ENCODE peak calls at places on chromosome 15, in four cellular contexts. One of them, this sample, is unnamed.

GRCh38 chr15:29612701-29613100 is 209.6 kb downstream of the TJP1 start:
- DNase-seq in fibroblast of the aortic adventitia: peak
- DNase-seq in heart left ventricle: no peak
- DNase-seq in fibroblast of pulmonary artery: peak
- DNase-seq in this sample: no peak

GRCh38 chr15:61099030-61099800 is 129.9 kb downstream of the RORA start:
- DNase-seq in fibroblast of pulmonary artery: no peak
- DNase-seq in heart left ventricle: no peak
- DNase-seq in fibroblast of the aortic adventitia: no peak
- DNase-seq in this sample: peak

GRCh38 chr15:99433026-99433756 is 132.6 kb upstream of the MEF2A start:
- DNase-seq in fibroblast of the aortic adventitia: peak
- DNase-seq in fibroblast of pulmonary artery: peak
- DNase-seq in heart left ventricle: peak
- DNase-seq in this sample: no peak

GRCh38 chr15:70976856-70977255 is 84.2 kb downstream of the LRRC49 start:
- DNase-seq in heart left ventricle: no peak
- DNase-seq in fibroblast of pulmonary artery: peak
- DNase-seq in fibroblast of the aortic adventitia: peak
- DNase-seq in this sample: no peak

GRCh38 chr15:70720228-70721016 is 42.9 kb downstream of the UACA start:
- DNase-seq in fibroblast of pulmonary artery: no peak
- DNase-seq in heart left ventricle: no peak
- DNase-seq in fibroblast of the aortic adventitia: no peak
- DNase-seq in this sample: no peak

GRCh38 chr15:87713405-87713995 is 543.0 kb downstream of the NTRK3 start:
- DNase-seq in fibroblast of the aortic adventitia: no peak
- DNase-seq in fibroblast of pulmonary artery: no peak
- DNase-seq in heart left ventricle: no peak
- DNase-seq in this sample: no peak

GRCh38 chr15:70264014-70264492 is 166.3 kb upstream of the TLE3 start:
- DNase-seq in fibroblast of the aortic adventitia: peak
- DNase-seq in heart left ventricle: no peak
- DNase-seq in fibroblast of pulmonary artery: no peak
- DNase-seq in this sample: no peak

GRCh38 chr15:101067660-101068522 is 148.7 kb downstream of the LRRK1 start:
- DNase-seq in fibroblast of pulmonary artery: no peak
- DNase-seq in heart left ventricle: no peak
- DNase-seq in fibroblast of the aortic adventitia: no peak
- DNase-seq in this sample: no peak

GRCh38 chr15:90871716-90872480 is 3.5 kb downstream of the FURIN start:
- DNase-seq in fibroblast of pulmonary artery: no peak
- DNase-seq in heart left ventricle: no peak
- DNase-seq in fibroblast of the aortic adventitia: no peak
- DNase-seq in this sample: no peak

GRCh38 chr15:80669599-80670273 is 25.4 kb upstream of the ABHD17C start:
- DNase-seq in fibroblast of the aortic adventitia: peak
- DNase-seq in heart left ventricle: no peak
- DNase-seq in fibroblast of pulmonary artery: peak
- DNase-seq in this sample: no peak

GRCh38 chr15:68053001-68053400 is 1.1 kb upstream of the PIAS1 start:
- DNase-seq in fibroblast of pulmonary artery: no peak
- DNase-seq in heart left ventricle: no peak
- DNase-seq in fibroblast of the aortic adventitia: no peak
- DNase-seq in this sample: no peak

GRCh38 chr15:37891754-37892368 is 42.6 kb upstream of the TMCO5A start:
- DNase-seq in fibroblast of pulmonary artery: peak
- DNase-seq in heart left ventricle: no peak
- DNase-seq in fibroblast of the aortic adventitia: peak
- DNase-seq in this sample: no peak

GRCh38 chr15:90571063-90571541 is 41.4 kb downstream of the CRTC3 start:
- DNase-seq in fibroblast of pulmonary artery: no peak
- DNase-seq in fibroblast of the aortic adventitia: peak
- DNase-seq in heart left ventricle: peak
- DNase-seq in this sample: no peak

GRCh38 chr15:62059108-62059817 is 984 bp downstream of the VPS13C start:
- DNase-seq in heart left ventricle: no peak
- DNase-seq in fibroblast of pulmonary artery: peak
- DNase-seq in fibroblast of the aortic adventitia: peak
- DNase-seq in this sample: no peak

GRCh38 chr15:28917791-28918140 is 32.0 kb downstream of the APBA2 start:
- DNase-seq in fibroblast of the aortic adventitia: no peak
- DNase-seq in heart left ventricle: no peak
- DNase-seq in fibroblast of pulmonary artery: no peak
- DNase-seq in this sample: no peak

GRCh38 chr15:44199393-44199792 is 4.3 kb upstream of the FRMD5 start:
- DNase-seq in heart left ventricle: no peak
- DNase-seq in fibroblast of the aortic adventitia: no peak
- DNase-seq in fibroblast of pulmonary artery: no peak
- DNase-seq in this sample: no peak

GRCh38 chr15:80674245-80674614 is 20.9 kb upstream of the ABHD17C start:
- DNase-seq in fibroblast of pulmonary artery: peak
- DNase-seq in heart left ventricle: no peak
- DNase-seq in fibroblast of the aortic adventitia: peak
- DNase-seq in this sample: no peak

GRCh38 chr15:72532991-72533601 is 59.0 kb downstream of the ARIH1 start:
- DNase-seq in heart left ventricle: no peak
- DNase-seq in fibroblast of pulmonary artery: no peak
- DNase-seq in fibroblast of the aortic adventitia: no peak
- DNase-seq in this sample: no peak

GRCh38 chr15:81504170-81504905 is 130.3 kb upstream of the TMC3 start:
- DNase-seq in fibroblast of the aortic adventitia: peak
- DNase-seq in heart left ventricle: no peak
- DNase-seq in fibroblast of pulmonary artery: peak
- DNase-seq in this sample: no peak

GRCh38 chr15:68405426-68406250 is 26.3 kb downstream of the ITGA11 start:
- DNase-seq in fibroblast of pulmonary artery: no peak
- DNase-seq in heart left ventricle: no peak
- DNase-seq in fibroblast of the aortic adventitia: no peak
- DNase-seq in this sample: no peak

GRCh38 chr15:32649336-32649735 is 7.8 kb downstream of the SCG5 start:
- DNase-seq in fibroblast of the aortic adventitia: peak
- DNase-seq in fibroblast of pulmonary artery: peak
- DNase-seq in heart left ventricle: no peak
- DNase-seq in this sample: no peak

GRCh38 chr15:40042791-40043320 is 3.9 kb upstream of the SRP14 start:
- DNase-seq in fibroblast of pulmonary artery: no peak
- DNase-seq in fibroblast of the aortic adventitia: no peak
- DNase-seq in heart left ventricle: no peak
- DNase-seq in this sample: no peak

GRCh38 chr15:91522609-91523332 is 330.7 kb upstream of the SLCO3A1 start:
- DNase-seq in fibroblast of pulmonary artery: peak
- DNase-seq in fibroblast of the aortic adventitia: peak
- DNase-seq in heart left ventricle: no peak
- DNase-seq in this sample: no peak

GRCh38 chr15:92749172-92749571 is 93.6 kb upstream of the FAM174B start:
- DNase-seq in heart left ventricle: no peak
- DNase-seq in fibroblast of the aortic adventitia: no peak
- DNase-seq in fibroblast of pulmonary artery: no peak
- DNase-seq in this sample: no peak

GRCh38 chr15:49492834-49493233 is 69.8 kb downstream of the FGF7 start:
- DNase-seq in fibroblast of pulmonary artery: peak
- DNase-seq in fibroblast of the aortic adventitia: peak
- DNase-seq in heart left ventricle: no peak
- DNase-seq in this sample: peak

GRCh38 chr15:90104551-90104950 is 2.3 kb upstream of the IDH2 start:
- DNase-seq in heart left ventricle: no peak
- DNase-seq in fibroblast of the aortic adventitia: no peak
- DNase-seq in fibroblast of pulmonary artery: no peak
- DNase-seq in this sample: no peak

GRCh38 chr15:72472907-72473669 is 1.0 kb upstream of the ARIH1 start:
- DNase-seq in heart left ventricle: no peak
- DNase-seq in fibroblast of the aortic adventitia: peak
- DNase-seq in fibroblast of pulmonary artery: peak
- DNase-seq in this sample: peak

GRCh38 chr15:78322243-78322642 is 17.9 kb upstream of the CRABP1 start:
- DNase-seq in heart left ventricle: no peak
- DNase-seq in fibroblast of the aortic adventitia: no peak
- DNase-seq in fibroblast of pulmonary artery: peak
- DNase-seq in this sample: no peak

GRCh38 chr15:98896802-98897732 is 110.5 kb downstream of the PGPEP1L start:
- DNase-seq in fibroblast of pulmonary artery: peak
- DNase-seq in heart left ventricle: no peak
- DNase-seq in fibroblast of the aortic adventitia: peak
- DNase-seq in this sample: peak

GRCh38 chr15:52228928-52229327 is 37.7 kb upstream of the GNB5 start:
- DNase-seq in fibroblast of pulmonary artery: peak
- DNase-seq in fibroblast of the aortic adventitia: no peak
- DNase-seq in heart left ventricle: no peak
- DNase-seq in this sample: peak

GRCh38 chr15:88139936-88140335 is 116.6 kb downstream of the NTRK3 start:
- DNase-seq in heart left ventricle: no peak
- DNase-seq in fibroblast of the aortic adventitia: peak
- DNase-seq in fibroblast of pulmonary artery: no peak
- DNase-seq in this sample: no peak

GRCh38 chr15:80825361-80826030 is 46.3 kb downstream of the CEMIP start:
- DNase-seq in heart left ventricle: no peak
- DNase-seq in fibroblast of the aortic adventitia: peak
- DNase-seq in fibroblast of pulmonary artery: no peak
- DNase-seq in this sample: no peak

GRCh38 chr15:88627463-88627862 is 6.3 kb downstream of the AEN start:
- DNase-seq in fibroblast of the aortic adventitia: no peak
- DNase-seq in heart left ventricle: no peak
- DNase-seq in fibroblast of pulmonary artery: no peak
- DNase-seq in this sample: no peak

DNA sequence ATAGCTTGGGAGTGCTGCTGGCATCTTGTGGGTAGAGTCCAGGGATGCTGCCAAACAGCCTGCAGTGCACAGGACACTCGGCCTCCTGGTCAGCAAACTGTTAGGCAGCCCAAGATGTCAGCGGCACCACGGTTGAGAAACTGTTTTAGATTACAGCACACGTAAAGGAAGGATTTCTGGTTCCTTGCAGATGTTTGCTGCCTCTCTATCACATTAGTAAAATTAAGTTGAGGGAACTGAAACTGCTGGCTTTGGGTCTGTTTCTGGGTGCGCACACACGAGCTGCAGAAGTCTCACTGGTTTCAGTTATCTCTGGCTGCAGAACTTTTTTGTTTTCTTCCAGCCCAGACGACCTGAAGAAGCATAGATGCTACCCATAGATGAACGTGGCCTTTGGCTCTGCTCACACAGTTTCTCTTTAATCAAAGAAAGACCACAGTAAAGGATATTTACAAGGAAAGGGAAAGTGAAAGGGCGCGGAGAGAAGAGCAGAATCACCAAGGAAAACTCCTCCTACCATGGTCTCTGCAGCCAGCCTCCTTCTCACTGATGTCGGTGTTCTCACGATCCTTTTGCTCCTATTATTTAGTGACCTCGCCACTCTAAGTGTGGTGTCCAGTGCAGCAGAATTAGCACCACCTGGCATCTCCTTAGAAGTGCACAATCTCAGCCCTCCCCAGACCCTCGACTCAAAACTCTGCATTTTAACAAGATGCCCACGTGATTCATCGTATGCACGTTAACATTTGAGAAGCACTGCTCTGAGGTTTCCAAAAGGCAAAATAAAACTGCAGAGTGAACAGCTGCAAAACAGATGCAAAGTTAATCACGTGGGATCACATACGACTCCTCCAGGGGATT is 50.6 kb upstream of the AKAP13 start:
- DNase-seq in heart left ventricle: no peak
- DNase-seq in fibroblast of the aortic adventitia: peak
- DNase-seq in fibroblast of pulmonary artery: peak
- DNase-seq in this sample: no peak
- H3K4me3 ChIP-seq in heart left ventricle: peak
- H3K4me3 ChIP-seq in fibroblast of the aortic adventitia: peak
- H3K4me3 ChIP-seq in fibroblast of pulmonary artery: peak
- H3K4me3 ChIP-seq in this sample: peak

DNA sequence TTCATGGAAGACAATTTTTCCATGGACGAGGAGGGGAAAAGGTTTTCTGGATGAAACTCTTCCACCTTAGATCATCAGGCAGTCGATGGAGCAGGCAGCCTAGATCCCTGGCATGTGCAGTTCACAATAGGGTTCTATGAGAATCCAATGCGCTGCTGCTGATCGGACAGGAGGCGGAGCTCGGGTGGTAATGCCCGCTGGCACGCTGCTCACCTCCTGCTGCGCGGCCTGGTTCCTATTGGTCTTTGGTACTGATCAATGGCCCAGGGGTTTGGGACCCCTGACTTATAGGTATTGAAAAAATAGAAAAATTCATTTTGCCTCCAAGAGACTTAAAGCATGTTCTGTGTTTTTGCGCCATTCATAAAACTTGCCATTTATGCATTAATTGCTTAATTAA is 793.9 kb upstream of the NR2F2 start:
- DNase-seq in fibroblast of pulmonary artery: no peak
- DNase-seq in fibroblast of the aortic adventitia: no peak
- DNase-seq in heart left ventricle: no peak
- DNase-seq in this sample: no peak
- TF ChIP-seq CTCF in fibroblast of pulmonary artery: no peak
- TF ChIP-seq CTCF in fibroblast of the aortic adventitia: no peak
- TF ChIP-seq CTCF in heart left ventricle: no peak
- TF ChIP-seq CTCF in this sample: no peak

GRCh38 chr15:41258706-41259471 is 27.8 kb downstream of the CHP1 start:
- DNase-seq in fibroblast of the aortic adventitia: peak
- DNase-seq in heart left ventricle: no peak
- DNase-seq in fibroblast of pulmonary artery: peak
- DNase-seq in this sample: peak

GRCh38 chr15:41262571-41262970 is 31.5 kb downstream of the CHP1 start:
- DNase-seq in heart left ventricle: no peak
- DNase-seq in fibroblast of the aortic adventitia: no peak
- DNase-seq in fibroblast of pulmonary artery: no peak
- DNase-seq in this sample: no peak

GRCh38 chr15:41259546-41260189 is 28.6 kb downstream of the CHP1 start:
- DNase-seq in fibroblast of pulmonary artery: no peak
- DNase-seq in heart left ventricle: no peak
- DNase-seq in fibroblast of the aortic adventitia: no peak
- DNase-seq in this sample: no peak

GRCh38 chr15:41269887-41270286 is 38.8 kb downstream of the CHP1 start:
- DNase-seq in heart left ventricle: no peak
- DNase-seq in fibroblast of pulmonary artery: no peak
- DNase-seq in fibroblast of the aortic adventitia: no peak
- DNase-seq in this sample: no peak

GRCh38 chr15:41263891-41264351 is 32.9 kb downstream of the CHP1 start:
- DNase-seq in fibroblast of the aortic adventitia: peak
- DNase-seq in heart left ventricle: no peak
- DNase-seq in fibroblast of pulmonary artery: peak
- DNase-seq in this sample: no peak
- H3K4me3 ChIP-seq in fibroblast of the aortic adventitia: no peak
- H3K4me3 ChIP-seq in heart left ventricle: no peak
- H3K4me3 ChIP-seq in fibroblast of pulmonary artery: no peak
- H3K4me3 ChIP-seq in this sample: no peak

GRCh38 chr15:64045106-64045435 is 1.2 kb downstream of the DAPK2 start:
- DNase-seq in fibroblast of the aortic adventitia: no peak
- DNase-seq in fibroblast of pulmonary artery: no peak
- DNase-seq in heart left ventricle: peak
- DNase-seq in this sample: no peak

GRCh38 chr15:64045774-64046346 is 425 bp downstream of the DAPK2 start:
- DNase-seq in fibroblast of pulmonary artery: no peak
- DNase-seq in fibroblast of the aortic adventitia: no peak
- DNase-seq in heart left ventricle: peak
- DNase-seq in this sample: no peak

GRCh38 chr15:64044315-64045105 is 1.8 kb downstream of the DAPK2 start:
- DNase-seq in fibroblast of pulmonary artery: no peak
- DNase-seq in fibroblast of the aortic adventitia: no peak
- DNase-seq in heart left ventricle: no peak
- DNase-seq in this sample: no peak

GRCh38 chr15:64048766-64049165 is 2.5 kb upstream of the DAPK2 start:
- DNase-seq in fibroblast of pulmonary artery: no peak
- DNase-seq in fibroblast of the aortic adventitia: no peak
- DNase-seq in heart left ventricle: no peak
- DNase-seq in this sample: no peak

GRCh38 chr15:64046347-64047153 is at the start of gene DAPK2:
- DNase-seq in heart left ventricle: peak
- DNase-seq in fibroblast of the aortic adventitia: peak
- DNase-seq in fibroblast of pulmonary artery: peak
- DNase-seq in this sample: no peak
- TF ChIP-seq CTCF in heart left ventricle: peak
- TF ChIP-seq CTCF in fibroblast of the aortic adventitia: peak
- TF ChIP-seq CTCF in fibroblast of pulmonary artery: peak
- TF ChIP-seq CTCF in this sample: peak